ENCODE peak calls at places on chromosomes 1 and 21, in ten cellular contexts. N is M059J; B is GM13977; H is CD8-positive, alpha-beta T cell; Z is HFFc6; R is stimulated activated CD8-positive, alpha-beta memory T cell treated with anti-CD3 and anti-CD28 coated beads, Interleukin-4, amount 100 ng/mL, for 1 hour; U is MCF 10A; X is PC-9; P is activated T-cell treated with anti-CD3 and anti-CD28 coated beads for 4 hours; J is foreskin fibroblast. A is an unnamed sample.

GRCh38 chr1:220573836-220574235 is 45.9 kb downstream of the MARK1 start:
- DNase-seq in N (no peak), B (no peak), H (no peak), Z (no peak), R (no peak), U (no peak), X (no peak), P (no peak), J (no peak), A (no peak)

GRCh38 chr1:212971312-212971711 is 21.0 kb downstream of the VASH2 start:
- DNase-seq in N (no peak), B (no peak), H (no peak), Z (no peak), R (no peak), U (no peak), X (no peak), P (no peak), J (no peak), A (no peak)

GRCh38 chr1:181659348-181659957 is 176.1 kb downstream of the CACNA1E start:
- DNase-seq in N (no peak), B (no peak), H (no peak), Z (no peak), R (no peak), U (no peak), X (no peak), P (no peak), J (no peak), A (no peak)

GRCh38 chr21:15978158-15978805 is 248.5 kb downstream of the USP25 start:
- DNase-seq in N (peak), B (no peak), H (no peak), Z (peak), R (no peak), U (no peak), X (no peak), P (no peak), J (no peak), A (no peak)

GRCh38 chr1:162011337-162012012 is 12.2 kb downstream of the OLFML2B start:
- DNase-seq in N (no peak), B (no peak), H (no peak), Z (no peak), R (no peak), U (no peak), X (no peak), P (no peak), J (peak), A (no peak)

GRCh38 chr1:7527733-7528045 is 243.4 kb upstream of the VAMP3 start:
- DNase-seq in N (no peak), B (no peak), H (no peak), Z (no peak), R (no peak), U (no peak), X (no peak), P (no peak), J (no peak), A (no peak)

GRCh38 chr1:208997726-208998312 is 585.7 kb upstream of the CAMK1G start:
- DNase-seq in N (peak), B (no peak), H (no peak), Z (peak), R (no peak), U (peak), X (no peak), P (no peak), J (peak), A (no peak)

GRCh38 chr1:163440090-163440489 is 118.3 kb downstream of the NUF2 start:
- DNase-seq in N (no peak), B (no peak), H (no peak), Z (no peak), R (no peak), U (no peak), X (no peak), P (no peak), J (peak), A (no peak)

GRCh38 chr1:3363023-3363422 is 91.4 kb upstream of the ARHGEF16 start:
- DNase-seq in N (no peak), B (no peak), H (no peak), Z (no peak), R (no peak), U (no peak), X (no peak), P (no peak), J (no peak), A (no peak)

GRCh38 chr1:152906023-152906565 is 2.3 kb upstream of the IVL start:
- DNase-seq in N (peak), B (no peak), H (no peak), Z (peak), R (no peak), U (peak), X (peak), P (no peak), J (peak), A (no peak)

GRCh38 chr1:117857434-117857833 is 72.0 kb downstream of the GDAP2 start:
- DNase-seq in N (peak), B (no peak), H (no peak), Z (no peak), R (no peak), U (peak), X (no peak), P (no peak), J (peak), A (no peak)

GRCh38 chr1:170590921-170591705 is 59.1 kb downstream of the GORAB start:
- DNase-seq in N (peak), B (no peak), H (no peak), Z (no peak), R (no peak), U (no peak), X (no peak), P (no peak), J (no peak), A (no peak)

GRCh38 chr1:61076728-61077675 is 5.4 kb upstream of the NFIA start:
- DNase-seq in N (peak), B (peak), H (peak), Z (peak), R (peak), U (peak), X (peak), P (peak), J (peak), A (peak)

GRCh38 chr1:10530281-10530740 is 55.6 kb downstream of the PEX14 start:
- DNase-seq in N (peak), B (no peak), H (no peak), Z (no peak), R (no peak), U (peak), X (peak), P (no peak), J (no peak), A (no peak)

GRCh38 chr1:117824612-117825011 is 104.8 kb downstream of the GDAP2 start:
- DNase-seq in N (peak), B (no peak), H (no peak), Z (no peak), R (no peak), U (no peak), X (no peak), P (no peak), J (no peak), A (no peak)